ENCODE peak calls at places on chromosomes 3 and 15, in four cellular contexts. F, A, X and Z are unnamed samples.

GRCh38 chr3:149368201-149368849 is 9.1 kb downstream of the TM4SF1 start:
- DNase-seq in F (no peak), X (no peak), A (no peak), Z (no peak)

GRCh38 chr3:78875851-78876250 is 891.9 kb downstream of the ROBO1 start:
- DNase-seq in F (no peak), A (no peak), X (no peak), Z (no peak)

GRCh38 chr3:173465112-173465511 is 67.6 kb downstream of the NLGN1 start:
- DNase-seq in X (no peak), F (no peak), A (peak), Z (no peak)

GRCh38 chr3:127286571-127287140 is 1.2 kb downstream of the PRR20G start:
- DNase-seq in X (no peak), A (peak), F (no peak), Z (no peak)

GRCh38 chr3:184129012-184129411 is 6.1 kb upstream of the EIF2B5 start:
- DNase-seq in F (no peak), X (peak), A (peak), Z (no peak)

GRCh38 chr3:52527039-52527731 is 6.5 kb downstream of the NT5DC2 start:
- DNase-seq in X (no peak), A (no peak), F (peak), Z (peak)

GRCh38 chr3:126259411-126260391 is 79.3 kb upstream of the ALDH1L1 start:
- DNase-seq in A (peak), X (peak), F (peak), Z (peak)

GRCh38 chr3:119891944-119892721 is 110.2 kb downstream of the NR1I2 start:
- DNase-seq in A (peak), F (peak), X (peak), Z (no peak)

GRCh38 chr3:123518892-123519485 is 65.9 kb downstream of the HACD2 start:
- DNase-seq in X (no peak), F (no peak), A (no peak), Z (no peak)

GRCh38 chr15:89244512-89244869 is 712 bp downstream of the FANCI start:
- DNase-seq in A (no peak), F (no peak), X (no peak), Z (no peak)

GRCh38 chr3:128875556-128876120 is 3.8 kb upstream of the ACAD9 start:
- DNase-seq in A (peak), X (peak), F (no peak), Z (no peak)

GRCh38 chr3:141828487-141829284 is 47.8 kb upstream of the ATP1B3 start:
- DNase-seq in X (no peak), F (no peak), A (peak), Z (no peak)

GRCh38 chr15:41798607-41799487 is 24.6 kb downstream of the MAPKBP1 start:
- DNase-seq in A (no peak), F (no peak), X (no peak), Z (no peak)

GRCh38 chr15:74664028-74664616 is 31.7 kb downstream of the EDC3 start:
- DNase-seq in F (no peak), A (peak), X (no peak), Z (no peak)

GRCh38 chr3:106533097-106533496 is 664.3 kb upstream of the CBLB start:
- DNase-seq in X (no peak), F (no peak), A (no peak), Z (no peak)

GRCh38 chr3:52452570-52453221 is 1.1 kb downstream of the TNNC1 start:
- DNase-seq in X (no peak), F (no peak), A (no peak), Z (no peak)

GRCh38 chr3:182392182-182392917 is 401.0 kb upstream of the ATP11B start:
- DNase-seq in F (no peak), A (no peak), X (peak), Z (no peak)

GRCh38 chr3:170467007-170467406 is 48.3 kb downstream of the CLDN11 start:
- DNase-seq in A (no peak), F (no peak), X (no peak), Z (no peak)

GRCh38 chr3:35778201-35778600 is 138.9 kb downstream of the ARPP21 start:
- DNase-seq in A (no peak), F (no peak), X (no peak), Z (no peak)

GRCh38 chr3:107716734-107717133 is 194.0 kb downstream of the BBX start:
- DNase-seq in X (no peak), F (no peak), A (no peak), Z (no peak)